ENCODE peak calls at places on chromosomes 13 and 19, in seven cellular contexts. B is CD4-positive, CD25-positive, alpha-beta regulatory T cell; E is CD4-positive, alpha-beta T cell; F is body of pancreas; T is fibroblast of lung; C is endodermal cell; G is left ventricle myocardium inferior. U is an unnamed sample.

GRCh38 chr19:29287061-29287460 is 74.1 kb upstream of the UQCRFS1 start:
- DNase-seq in B (no peak), E (no peak), F (peak; percentile 40), T (no peak), C (no peak), G (no peak), U (no peak)

GRCh38 chr19:44856438-44857083 is 10.5 kb downstream of the NECTIN2 start:
- DNase-seq in B (no peak), E (no peak), F (peak; percentile 60), T (no peak), C (no peak), G (peak; percentile 17), U (no peak)

GRCh38 chr13:105847532-105848295 is 687.7 kb downstream of the EFNB2 start:
- DNase-seq in B (no peak), E (no peak), F (no peak), T (peak; percentile 12), C (no peak), G (no peak), U (no peak)

GRCh38 chr19:33808399-33808798 is 11.7 kb downstream of the KCTD15 start:
- DNase-seq in B (no peak), E (no peak), F (no peak), T (no peak), C (no peak), G (no peak), U (no peak)

GRCh38 chr13:39037410-39037879 is 444 bp downstream of the PROSER1 start:
- DNase-seq in B (no peak), E (no peak), F (no peak), T (no peak), C (no peak), G (no peak), U (no peak)

GRCh38 chr13:40026741-40027140 is 371.3 kb downstream of the COG6 start:
- DNase-seq in B (peak; percentile 0), E (no peak), F (no peak), T (no peak), C (no peak), G (no peak), U (no peak)

GRCh38 chr19:34991542-34992333 is 8.4 kb upstream of the GRAMD1A start:
- DNase-seq in B (no peak), E (no peak), F (no peak), T (no peak), C (no peak), G (no peak), U (no peak)

GRCh38 chr19:44608391-44608821 is 5.0 kb upstream of the IGSF23 start:
- DNase-seq in B (no peak), E (no peak), F (no peak), T (peak; percentile 50), C (no peak), G (no peak), U (no peak)

GRCh38 chr19:11269408-11269807 is 7.1 kb upstream of the DOCK6 start:
- DNase-seq in B (no peak), E (no peak), F (no peak), T (peak; percentile 38), C (no peak), G (no peak), U (no peak)

GRCh38 chr13:87674143-87674772 is 3.1 kb downstream of the SLITRK5 start:
- DNase-seq in B (no peak), E (no peak), F (no peak), T (peak; percentile 23), C (peak; percentile 55), G (no peak), U (no peak)

GRCh38 chr13:51728972-51729371 is 75.0 kb downstream of the DHRS12 start:
- DNase-seq in B (no peak), E (no peak), F (no peak), T (peak; percentile 82), C (no peak), G (no peak), U (no peak)

GRCh38 chr19:57759096-57759495 is 10.4 kb upstream of the ZNF586 start:
- DNase-seq in B (no peak), E (no peak), F (no peak), T (no peak), C (no peak), G (no peak), U (no peak)
- H3K9me3 ChIP-seq in B (peaks cover 72% of the 10 kb centered on the region), E (peaks cover 42% of the 10 kb centered on the region), F (peaks cover 35% of the 10 kb centered on the region), T (peaks cover 5% of the 10 kb centered on the region), C (peaks cover 13% of the 10 kb centered on the region), G (peaks cover 73% of the 10 kb centered on the region), U (peaks cover 23% of the 10 kb centered on the region)

DNA sequence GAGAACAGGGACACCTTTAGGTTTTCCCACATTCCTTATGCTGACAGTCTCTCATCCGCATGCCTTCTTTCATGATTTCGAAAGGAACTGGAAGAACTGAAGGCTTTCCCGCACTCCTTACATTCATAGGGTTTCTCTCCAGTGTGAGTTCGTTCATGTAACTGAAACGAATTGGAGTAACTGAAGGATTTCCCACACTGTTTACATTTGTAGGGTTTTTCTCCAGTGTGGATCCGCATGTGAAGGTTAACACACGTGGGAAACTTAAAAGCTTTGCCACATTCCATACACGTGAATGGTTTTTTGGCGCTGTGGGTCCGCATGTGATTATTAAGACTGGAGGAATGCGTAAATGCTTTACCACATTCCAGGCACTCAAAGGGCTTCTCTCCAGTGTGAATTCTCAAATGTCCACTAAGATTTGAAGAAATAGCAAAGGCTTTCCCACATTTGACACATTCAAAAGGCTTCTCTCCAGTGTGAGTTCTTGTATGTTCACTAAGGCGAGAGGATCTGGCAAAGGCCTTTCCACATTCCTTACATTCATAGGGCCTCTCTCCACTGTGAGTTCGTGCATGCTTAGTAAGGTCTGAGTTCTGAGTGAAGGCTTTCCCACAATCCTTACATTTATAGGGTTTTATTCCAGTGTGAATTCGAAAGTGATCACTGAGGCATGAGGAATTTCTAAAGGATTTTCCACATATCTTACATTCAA is 22.0 kb downstream of the ZNF266 start:
- DNase-seq in B (no peak), E (no peak), F (no peak), T (peak; percentile 4), C (no peak), G (no peak), U (no peak)
- H3K9me3 ChIP-seq in B (peaks cover 100% of the 10 kb centered on the region), E (peaks cover 91% of the 10 kb centered on the region), F (peaks cover 93% of the 10 kb centered on the region), T (peaks cover 6% of the 10 kb centered on the region), C (peaks cover 81% of the 10 kb centered on the region), G (peaks cover 100% of the 10 kb centered on the region), U (peaks cover 72% of the 10 kb centered on the region)

GRCh38 chr19:55645512-55645881 is 2.0 kb downstream of the ZNF581 start:
- DNase-seq in B (no peak), E (no peak), F (no peak), T (no peak), C (no peak), G (no peak), U (no peak)

GRCh38 chr19:55643733-55644116 is 276 bp downstream of the ZNF581 start:
- DNase-seq in B (no peak), E (no peak), F (no peak), T (no peak), C (no peak), G (no peak), U (no peak)

GRCh38 chr19:55644842-55645511 is 1.5 kb downstream of the ZNF581 start:
- DNase-seq in B (no peak), E (no peak), F (no peak), T (no peak), C (no peak), G (no peak), U (no peak)

GRCh38 chr19:55643003-55643732 is at the start of gene ZNF581:
- DNase-seq in B (peak; percentile 79), E (peak; percentile 63), F (peak; percentile 74), T (peak; percentile 71), C (peak; percentile 89), G (peak; percentile 81), U (peak; percentile 69)

DNA sequence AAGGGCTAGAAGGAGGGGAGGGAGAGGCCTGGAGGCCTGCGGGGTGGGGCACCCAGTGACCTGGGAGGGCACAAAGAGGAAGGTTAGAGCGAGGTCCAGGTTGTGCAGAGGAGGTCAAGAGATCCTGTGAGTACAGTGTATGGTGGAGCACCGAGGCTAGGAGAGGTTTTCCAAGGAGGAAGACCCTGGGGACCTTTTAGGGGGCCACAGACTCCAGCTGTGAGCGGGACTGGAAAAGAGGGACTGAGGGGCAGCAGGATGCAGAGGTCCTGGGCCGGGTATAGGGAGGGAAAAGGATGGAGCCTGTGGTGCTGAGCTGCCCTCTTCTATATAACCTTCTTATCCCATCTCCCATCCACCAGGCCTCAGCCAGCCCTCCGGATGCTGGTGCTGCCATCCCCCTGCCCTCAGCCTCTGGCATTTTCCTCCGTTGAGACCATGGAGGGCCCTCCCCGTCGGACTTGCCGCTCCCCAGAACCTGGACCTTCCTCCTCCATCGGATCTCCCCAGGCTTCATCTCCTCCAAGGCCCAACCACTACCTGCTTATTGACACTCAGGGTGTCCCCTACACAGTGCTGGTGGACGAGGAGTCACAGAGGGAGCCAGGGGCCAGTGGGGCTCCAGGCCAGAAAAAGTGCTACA is 863 bp downstream of the ZNF581 start:
- DNase-seq in B (no peak), E (no peak), F (no peak), T (no peak), C (no peak), G (no peak), U (no peak)
- H3K9me3 ChIP-seq in B (no peaks in the 10 kb centered on the region), E (no peaks in the 10 kb centered on the region), F (no peaks in the 10 kb centered on the region), T (no peaks in the 10 kb centered on the region), C (no peaks in the 10 kb centered on the region), G (no peaks in the 10 kb centered on the region), U (no peaks in the 10 kb centered on the region)

GRCh38 chr19:8806661-8807060 is 25.4 kb downstream of the ZNF558 start:
- DNase-seq in B (no peak), E (no peak), F (no peak), T (no peak), C (no peak), G (no peak), U (no peak)
- H3K9me3 ChIP-seq in B (peaks cover 82% of the 10 kb centered on the region), E (peaks cover 73% of the 10 kb centered on the region), F (peaks cover 60% of the 10 kb centered on the region), T (peaks cover 6% of the 10 kb centered on the region), C (peaks cover 95% of the 10 kb centered on the region), G (peaks cover 100% of the 10 kb centered on the region), U (peaks cover 29% of the 10 kb centered on the region)

DNA sequence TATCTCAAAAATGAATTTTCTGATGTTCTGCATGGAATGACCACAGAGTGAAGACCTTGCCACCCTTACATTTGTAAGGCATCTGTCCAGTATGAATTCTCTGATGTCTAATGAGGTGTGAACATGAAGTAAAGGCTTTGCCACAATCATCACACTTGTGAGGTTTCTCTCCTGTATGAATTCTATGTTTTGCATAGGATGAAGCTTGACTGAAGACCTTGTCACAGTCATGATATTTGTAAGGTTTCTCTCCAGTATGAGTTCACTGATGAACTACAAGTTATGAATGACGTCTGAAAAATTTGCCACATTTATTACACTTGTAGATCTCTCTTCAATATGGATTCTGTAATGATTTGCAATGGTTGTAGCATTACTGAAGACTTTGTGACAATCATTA is 13.3 kb downstream of the ZNF816 start:
- DNase-seq in B (no peak), E (no peak), F (no peak), T (no peak), C (no peak), G (no peak), U (no peak)
- H3K9me3 ChIP-seq in B (peaks cover 85% of the 10 kb centered on the region), E (peaks cover 74% of the 10 kb centered on the region), F (peaks cover 67% of the 10 kb centered on the region), T (no peaks in the 10 kb centered on the region), C (peaks cover 81% of the 10 kb centered on the region), G (peaks cover 75% of the 10 kb centered on the region), U (peaks cover 47% of the 10 kb centered on the region)

DNA sequence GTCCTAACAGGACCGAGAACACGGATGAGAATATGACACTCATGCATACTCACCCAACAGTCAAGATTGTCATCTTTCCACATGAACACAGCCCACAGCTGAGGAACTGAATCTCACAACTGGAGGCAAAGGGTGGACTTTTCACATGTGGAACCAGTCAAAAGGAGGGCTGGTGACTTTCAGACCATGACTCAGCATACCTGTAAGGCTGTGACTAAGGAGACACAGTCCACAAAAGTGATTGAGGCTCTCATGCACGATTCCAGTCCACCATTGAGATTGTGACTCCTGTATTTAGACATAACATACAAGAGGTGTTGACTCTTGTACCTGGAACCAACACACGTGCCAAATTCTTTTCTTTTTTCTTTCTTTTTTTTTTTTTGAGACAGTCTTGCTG is 40.0 kb downstream of the ZNF729 start:
- DNase-seq in B (no peak), E (no peak), F (no peak), T (no peak), C (no peak), G (no peak), U (no peak)
- H3K9me3 ChIP-seq in B (peaks cover 50% of the 10 kb centered on the region), E (peaks cover 11% of the 10 kb centered on the region), F (peaks cover 18% of the 10 kb centered on the region), T (no peaks in the 10 kb centered on the region), C (peaks cover 83% of the 10 kb centered on the region), G (peaks cover 47% of the 10 kb centered on the region), U (no peaks in the 10 kb centered on the region)

GRCh38 chr13:19071161-19071936 is 110.3 kb downstream of the TUBA3C start:
- DNase-seq in B (no peak), E (no peak), F (no peak), T (no peak), C (no peak), G (no peak), U (no peak)
- H3K9me3 ChIP-seq in B (no peaks in the 10 kb centered on the region), E (no peaks in the 10 kb centered on the region), F (no peaks in the 10 kb centered on the region), T (no peaks in the 10 kb centered on the region), C (peaks cover 80% of the 10 kb centered on the region), G (peaks cover 7% of the 10 kb centered on the region), U (no peaks in the 10 kb centered on the region)